ENCODE peak calls at places on chromosomes 13 and 19, in seven cellular contexts. J, Z, E, P, V, H and T are unnamed samples.

GRCh38 chr19:5680083-5680436 is 256 bp downstream of the MICOS13 start:
- DNase-seq in J (no peak), V (peak), H (peak), P (peak), E (no peak), Z (no peak), T (no peak)

GRCh38 chr13:64278493-64278892 is 2862.8 kb upstream of the PCDH20 start:
- DNase-seq in E (no peak), H (no peak), J (no peak), V (no peak), Z (no peak), P (no peak), T (peak)

GRCh38 chr13:23902975-23903905 is 5.9 kb upstream of the C1QTNF9B start:
- DNase-seq in V (peak), J (no peak), P (no peak), Z (no peak), E (no peak), H (no peak), T (peak)

GRCh38 chr13:112819111-112819510 is 129.3 kb downstream of the ATP11A start:
- DNase-seq in J (no peak), Z (no peak), H (no peak), P (peak), E (no peak), V (no peak), T (no peak)

GRCh38 chr13:88246239-88246638 is 575.1 kb downstream of the SLITRK5 start:
- DNase-seq in Z (no peak), H (no peak), J (no peak), P (no peak), V (no peak), E (no peak), T (no peak)

GRCh38 chr13:110126391-110126961 is 180.5 kb downstream of the COL4A1 start:
- DNase-seq in H (peak), J (peak), E (no peak), V (no peak), Z (no peak), P (peak), T (peak)

GRCh38 chr13:39132286-39132685 is 94.0 kb downstream of the NHLRC3 start:
- DNase-seq in J (no peak), P (no peak), V (no peak), E (no peak), Z (no peak), H (no peak), T (peak)

GRCh38 chr13:65600702-65601101 is 1629.4 kb downstream of the PCDH9 start:
- DNase-seq in Z (no peak), H (no peak), V (no peak), E (no peak), J (no peak), P (no peak), T (no peak)

GRCh38 chr13:71751074-71751473 is 115.9 kb downstream of the DACH1 start:
- DNase-seq in Z (no peak), P (no peak), H (no peak), E (no peak), J (no peak), V (no peak), T (no peak)

GRCh38 chr19:45767881-45768643 is 990 bp downstream of the SIX5 start:
- DNase-seq in J (no peak), P (peak), V (peak), H (peak), E (no peak), Z (no peak), T (peak)

GRCh38 chr13:75372923-75373841 is 108.8 kb downstream of the TBC1D4 start:
- DNase-seq in H (no peak), E (no peak), V (no peak), P (no peak), Z (no peak), J (no peak), T (no peak)

GRCh38 chr13:37729876-37730275 is 131.3 kb upstream of the POSTN start:
- DNase-seq in V (no peak), H (no peak), P (no peak), J (no peak), E (no peak), Z (no peak), T (no peak)

GRCh38 chr13:110916671-110917142 is 1.8 kb upstream of the ANKRD10 start:
- DNase-seq in E (no peak), P (no peak), H (no peak), V (no peak), J (no peak), Z (no peak), T (peak)

GRCh38 chr19:40165362-40165937 is 25.8 kb upstream of the MAP3K10 start:
- DNase-seq in J (no peak), V (peak), H (peak), P (peak), Z (peak), E (peak), T (peak)

GRCh38 chr19:5679289-5680082 is 830 bp downstream of the MICOS13 start:
- DNase-seq in H (no peak), E (no peak), Z (no peak), P (no peak), J (no peak), V (no peak), T (peak)

GRCh38 chr19:7455600-7456296 is 33.1 kb downstream of the PEX11G start:
- DNase-seq in E (no peak), V (no peak), J (no peak), H (no peak), P (no peak), Z (no peak), T (no peak)

GRCh38 chr13:100461309-100462035 is 127.1 kb downstream of the GGACT start:
- DNase-seq in P (no peak), V (no peak), H (no peak), E (no peak), Z (no peak), J (no peak), T (no peak)

GRCh38 chr13:36543671-36544070 is 111.4 kb downstream of the CCNA1 start:
- DNase-seq in Z (no peak), H (peak), V (no peak), J (peak), P (no peak), E (no peak), T (no peak)

GRCh38 chr19:40807147-40808020 is 8.4 kb downstream of the EGLN2 start:
- DNase-seq in V (no peak), H (no peak), P (no peak), Z (no peak), J (no peak), E (no peak), T (no peak)

GRCh38 chr19:41000310-41000737 is 9.2 kb downstream of the CYP2B6 start:
- DNase-seq in Z (no peak), H (no peak), P (peak), V (no peak), E (no peak), J (no peak), T (no peak)

GRCh38 chr19:38713227-38713649 is 31.0 kb downstream of the CAPN12 start:
- DNase-seq in H (peak), P (no peak), J (no peak), Z (no peak), V (no peak), E (no peak), T (no peak)

GRCh38 chr19:24040621-24041020 is 46.4 kb upstream of the ZNF254 start:
- DNase-seq in V (no peak), H (no peak), P (no peak), Z (no peak), E (no peak), J (no peak), T (no peak)

GRCh38 chr13:40508112-40508511 is 158.3 kb downstream of the FOXO1 start:
- DNase-seq in V (no peak), P (no peak), H (no peak), Z (no peak), E (no peak), J (no peak), T (peak)